ENCODE peak calls at places on chromosomes 7 and 10, in six cellular contexts. O is neural crest cell, E is AG04450, C is heart left ventricle, V is brain microvascular endothelial cell, P is kidney epithelial cell. K is an unnamed sample.

GRCh38 chr10:34869128-34869836 is 54.2 kb upstream of the PARD3 start:
- DNase-seq in O (no peak), E (no peak), C (no peak), V (no peak), P (no peak), K (no peak)

GRCh38 chr7:44967571-44968446 is 11.0 kb downstream of the MYO1G start:
- DNase-seq in O (no peak), E (no peak), C (no peak), V (no peak), P (no peak), K (no peak)

GRCh38 chr10:92801978-92802872 is 46.1 kb upstream of the EXOC6 start:
- DNase-seq in O (no peak), E (no peak), C (no peak), V (no peak), P (no peak), K (no peak)

GRCh38 chr10:78190051-78190450 is 156.4 kb downstream of the RPS24 start:
- DNase-seq in O (no peak), E (no peak), C (no peak), V (no peak), P (no peak), K (no peak)

GRCh38 chr10:132521041-132521465 is 16.5 kb upstream of the INPP5A start:
- DNase-seq in O (no peak), E (no peak), C (no peak), V (no peak), P (no peak), K (no peak)

GRCh38 chr10:18501198-18501597 is 150.2 kb downstream of the NSUN6 start:
- DNase-seq in O (no peak), E (no peak), C (no peak), V (peak), P (peak), K (no peak)

GRCh38 chr7:141320287-141320686 is 230.9 kb upstream of the AGK start:
- DNase-seq in O (no peak), E (no peak), C (no peak), V (no peak), P (no peak), K (no peak)

GRCh38 chr10:102917314-102917961 is 656 bp upstream of the CNNM2 start:
- DNase-seq in O (peak), E (peak), C (peak), V (peak), P (no peak), K (peak)

GRCh38 chr7:120735791-120736190 is 122.2 kb downstream of the TSPAN12 start:
- DNase-seq in O (no peak), E (no peak), C (no peak), V (peak), P (no peak), K (no peak)

GRCh38 chr7:39621261-39621660 is 2.1 kb upstream of the RALA start:
- DNase-seq in O (no peak), E (peak), C (no peak), V (peak), P (peak), K (no peak)

GRCh38 chr10:50610364-50610763 is 13.4 kb downstream of the SGMS1 start:
- DNase-seq in O (no peak), E (no peak), C (peak), V (no peak), P (no peak), K (no peak)

GRCh38 chr10:63265646-63266207 is 132.6 kb downstream of the NRBF2 start:
- DNase-seq in O (no peak), E (no peak), C (no peak), V (no peak), P (no peak), K (no peak)

GRCh38 chr10:60513281-60513680 is 123.6 kb upstream of the ANK3 start:
- DNase-seq in O (no peak), E (no peak), C (no peak), V (no peak), P (no peak), K (no peak)

GRCh38 chr10:51669041-51669440 is 30.4 kb downstream of the CSTF2T start:
- DNase-seq in O (no peak), E (no peak), C (no peak), V (no peak), P (no peak), K (no peak)

GRCh38 chr10:13956826-13957225 is 370.1 kb downstream of the PRPF18 start:
- DNase-seq in O (no peak), E (peak), C (peak), V (peak), P (no peak), K (peak)

DNA sequence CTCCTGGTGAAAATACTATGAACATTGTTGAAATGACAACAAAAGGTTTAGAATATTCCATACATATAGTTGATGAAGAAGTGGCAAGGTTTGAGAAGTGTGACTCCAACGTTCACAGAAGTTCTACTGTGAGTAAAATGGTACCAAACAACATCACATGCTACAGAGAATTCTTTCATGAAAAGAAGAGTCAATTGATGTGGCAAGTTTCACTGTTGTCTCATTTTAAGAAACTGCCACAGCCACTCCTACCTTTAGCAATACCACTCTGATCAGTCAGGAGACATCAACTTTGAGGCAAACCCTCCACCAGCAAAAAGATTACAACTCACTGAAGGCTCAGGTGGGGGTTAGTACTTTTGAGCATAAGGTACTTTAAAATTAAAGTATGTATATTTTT is 693.3 kb downstream of the GRID1 start:
- DNase-seq in O (no peak), E (no peak), C (no peak), V (no peak), P (no peak), K (no peak)
- TF ChIP-seq CTCF in O (no peak), E (no peak), C (no peak), V (no peak), P (no peak), K (no peak)

GRCh38 chr10:84075226-84076046 is 63.9 kb upstream of the GHITM start:
- DNase-seq in O (no peak), E (no peak), C (peak), V (no peak), P (no peak), K (no peak)

GRCh38 chr10:84076047-84076388 is 63.3 kb upstream of the GHITM start:
- DNase-seq in O (no peak), E (peak), C (no peak), V (peak), P (peak), K (no peak)

GRCh38 chr10:84078771-84079170 is 60.5 kb upstream of the GHITM start:
- DNase-seq in O (no peak), E (no peak), C (no peak), V (no peak), P (no peak), K (no peak)

GRCh38 chr10:84077728-84078127 is 61.6 kb upstream of the GHITM start:
- DNase-seq in O (no peak), E (no peak), C (no peak), V (no peak), P (no peak), K (no peak)

GRCh38 chr10:84076540-84077195 is 62.6 kb upstream of the GHITM start:
- DNase-seq in O (no peak), E (peak), C (no peak), V (peak), P (no peak), K (no peak)
- TF ChIP-seq CTCF in O (peak), E (peak), C (no peak), V (peak), P (peak), K (no peak)

GRCh38 chr7:93592588-93593266 is 18.2 kb upstream of the CALCR start:
- DNase-seq in O (no peak), E (no peak), C (no peak), V (no peak), P (no peak), K (no peak)
- TF ChIP-seq CTCF in O (no peak), E (no peak), C (no peak), V (no peak), P (no peak), K (no peak)

DNA sequence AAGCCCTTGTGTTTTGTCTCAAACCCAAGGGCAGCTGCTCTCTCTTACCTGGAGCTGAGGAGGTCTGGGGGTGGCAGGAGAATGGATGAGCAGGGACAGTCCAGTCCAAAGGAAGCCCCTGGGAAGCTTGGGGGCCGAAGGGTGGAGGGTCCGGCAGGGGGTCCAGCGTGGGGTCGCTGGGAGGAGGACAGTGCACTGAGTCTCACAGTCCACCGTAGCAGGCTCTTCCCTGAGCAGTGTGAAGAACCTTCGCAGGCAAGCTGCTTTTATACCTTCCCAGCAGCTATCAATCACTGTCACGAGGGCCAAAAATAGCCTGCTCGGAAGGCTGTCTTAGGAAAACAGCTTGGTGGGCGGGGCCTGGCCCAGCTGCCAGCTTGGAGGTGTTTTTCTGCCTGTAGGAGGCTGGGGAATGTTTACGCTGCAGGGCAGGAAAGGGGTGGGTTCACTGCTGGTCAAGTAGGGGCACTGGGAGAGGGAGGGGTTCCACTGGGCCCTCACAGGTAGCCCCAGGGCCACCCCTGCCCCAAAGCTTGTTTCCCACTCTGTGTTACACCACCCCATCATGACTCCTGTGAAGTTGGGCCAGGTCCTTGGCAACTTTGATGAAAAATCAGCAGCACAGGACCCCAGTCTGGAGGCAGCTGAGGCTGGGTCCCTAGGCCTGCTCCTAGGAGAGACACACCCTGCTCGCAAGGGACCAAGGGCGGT is at the start of gene DEPP1:
- DNase-seq in O (peak), E (peak), C (peak), V (peak), P (peak), K (peak)
- TF ChIP-seq CTCF in O (peak), E (peak), C (peak), V (peak), P (peak), K (peak)

DNA sequence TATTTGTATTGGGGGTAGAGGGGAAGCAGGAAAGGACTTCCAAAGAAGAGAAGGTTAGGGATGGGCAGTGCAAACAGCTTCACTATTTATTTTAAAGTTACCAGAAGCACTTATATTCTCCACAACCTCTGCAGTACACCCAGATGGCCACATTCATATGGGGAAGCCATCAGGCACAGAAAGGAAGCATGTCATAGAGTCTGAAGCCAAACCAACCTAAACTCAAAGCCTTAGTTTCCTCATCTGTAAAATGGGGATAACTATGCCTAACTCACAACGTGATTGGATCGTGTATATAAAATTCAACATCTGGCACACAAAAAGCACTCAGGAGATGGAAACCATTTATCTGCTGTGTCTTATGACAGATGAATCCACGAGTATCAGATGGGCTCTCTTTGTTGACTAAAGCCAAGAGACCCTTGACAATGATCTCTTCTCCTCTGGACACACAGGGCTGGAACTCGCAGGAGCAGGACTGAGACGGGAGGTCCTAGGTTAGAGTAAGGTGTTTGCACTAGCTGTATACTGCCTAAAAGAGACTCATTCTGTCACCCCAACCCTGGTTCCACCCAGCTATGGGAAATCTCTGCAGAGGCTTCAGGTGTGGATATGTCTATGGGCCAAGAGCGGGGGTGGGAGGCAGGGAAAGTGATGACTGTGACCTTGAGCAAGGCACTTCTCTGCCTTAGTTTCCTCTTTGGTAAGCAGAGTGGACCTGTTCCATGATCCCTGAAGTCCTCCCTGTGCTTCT is 1.8 kb downstream of the KIAA1549 start:
- DNase-seq in O (no peak), E (no peak), C (no peak), V (no peak), P (no peak), K (no peak)
- TF ChIP-seq CTCF in O (peak), E (peak), C (no peak), V (peak), P (no peak), K (no peak)

DNA sequence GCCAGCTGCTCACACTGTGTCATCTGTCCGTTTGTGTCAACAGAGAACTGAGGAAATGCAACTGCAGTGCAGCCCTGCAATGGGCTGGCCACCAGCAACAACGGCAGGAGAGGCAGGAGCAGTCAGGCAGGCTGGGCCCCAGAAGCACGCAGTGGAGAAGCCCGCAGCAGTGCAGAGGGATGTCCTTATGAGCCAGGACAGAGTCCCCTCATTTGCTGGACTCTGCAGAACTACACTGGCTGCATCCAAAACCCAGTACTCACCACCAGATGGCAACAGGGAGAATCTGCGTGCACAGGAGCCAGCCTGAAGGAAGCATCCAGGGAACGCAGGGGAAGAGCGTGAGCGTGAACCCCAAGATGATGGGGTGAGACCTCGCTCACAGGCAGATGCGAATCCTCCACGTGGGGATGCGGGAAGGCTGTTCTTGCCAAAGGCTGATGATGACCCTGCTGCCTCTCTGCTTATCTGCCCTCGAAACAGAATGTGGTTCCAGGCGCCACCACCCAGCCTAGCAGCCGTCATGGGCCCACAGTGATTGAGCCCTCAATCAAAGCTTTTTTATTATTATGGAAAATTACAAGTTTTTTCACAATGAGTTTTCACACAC is 232.1 kb downstream of the PTPRN2 start:
- DNase-seq in O (peak), E (no peak), C (no peak), V (peak), P (no peak), K (no peak)
- TF ChIP-seq CTCF in O (peak), E (no peak), C (no peak), V (peak), P (no peak), K (no peak)

GRCh38 chr7:104096683-104097082 is 107.2 kb upstream of the RELN start:
- DNase-seq in O (peak), E (no peak), C (no peak), V (peak), P (no peak), K (no peak)
- TF ChIP-seq CTCF in O (peak), E (peak), C (no peak), V (peak), P (no peak), K (no peak)

DNA sequence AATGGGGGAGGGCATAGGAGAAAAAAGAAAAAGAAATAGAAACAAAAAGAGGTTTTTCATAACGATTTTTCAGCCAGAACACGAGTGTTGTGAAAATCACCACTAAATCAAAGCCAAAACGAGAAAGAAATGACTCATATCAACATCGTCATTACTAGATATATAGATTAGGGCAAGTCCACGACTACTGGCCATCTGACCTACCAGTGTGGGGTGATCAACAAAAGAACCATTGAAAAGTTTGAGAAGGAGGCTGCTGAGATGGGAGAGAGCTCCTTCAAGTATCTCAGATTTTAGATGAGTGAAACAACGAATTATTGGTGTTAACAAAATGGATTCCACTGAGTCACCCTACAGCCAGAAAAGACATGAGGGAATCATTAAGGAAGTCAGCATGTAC is 33.5 kb upstream of the ABCB5 start:
- DNase-seq in O (no peak), E (no peak), C (no peak), V (no peak), P (no peak), K (no peak)
- TF ChIP-seq CTCF in O (no peak), E (no peak), C (no peak), V (no peak), P (no peak), K (no peak)

DNA sequence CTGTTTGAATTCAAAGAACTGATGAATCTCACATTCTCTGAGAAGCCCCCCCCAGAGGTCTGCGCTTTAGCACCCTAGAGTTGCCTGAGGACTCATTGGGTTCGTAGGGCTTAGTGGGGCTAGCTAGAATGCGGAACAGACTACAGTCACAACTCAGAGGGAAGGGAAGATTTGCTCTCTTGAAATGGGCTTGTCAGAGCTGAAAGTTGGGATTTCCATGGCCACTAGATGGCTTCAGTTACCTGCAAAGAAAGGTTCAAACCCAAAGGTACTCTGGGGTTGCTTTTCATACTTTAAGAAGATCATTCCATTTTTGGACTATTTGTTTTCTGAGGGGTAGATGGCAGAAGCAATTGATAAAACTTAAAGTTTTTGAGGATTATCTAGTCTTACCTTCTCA is 205.0 kb downstream of the BBS9 start:
- DNase-seq in O (no peak), E (no peak), C (no peak), V (peak), P (no peak), K (no peak)
- TF ChIP-seq CTCF in O (peak), E (peak), C (no peak), V (peak), P (peak), K (no peak)

GRCh38 chr10:5813091-5813340 is 218 bp downstream of the GDI2 start:
- DNase-seq in O (no peak), E (no peak), C (no peak), V (no peak), P (no peak), K (no peak)
- TF ChIP-seq CTCF in O (no peak), E (no peak), C (no peak), V (no peak), P (no peak), K (no peak)

K was measured in lung.